ENCODE peak calls at places on chromosomes 13 and 19, in four cellular contexts. T, Z, B and V are unnamed samples.

GRCh38 chr19:18299654-18300053 is 18.2 kb upstream of the JUND start:
- DNase-seq in T (no peak), Z (no peak), B (no peak), V (no peak)

GRCh38 chr13:113143466-113144254 is 14.8 kb upstream of the PROZ start:
- DNase-seq in T (no peak), Z (no peak), B (no peak), V (no peak)

GRCh38 chr13:51894239-51894638 is 32.5 kb downstream of the CCDC70 start:
- DNase-seq in T (no peak), Z (peak; percentile 63), B (no peak), V (no peak)

GRCh38 chr19:10854350-10855089 is 6.3 kb downstream of the C19orf38 start:
- DNase-seq in T (no peak), Z (no peak), B (no peak), V (no peak)

GRCh38 chr19:52248256-52248655 is 21.1 kb upstream of the ZNF766 start:
- DNase-seq in T (peak; percentile 54), Z (peak; percentile 46), B (peak; percentile 44), V (peak; percentile 72)

GRCh38 chr13:64371045-64371444 is 2859.1 kb downstream of the PCDH9 start:
- DNase-seq in T (peak; percentile 63), Z (no peak), B (no peak), V (no peak)

GRCh38 chr13:103973740-103974139 is 907.5 kb upstream of the SLC10A2 start:
- DNase-seq in T (no peak), Z (no peak), B (no peak), V (no peak)

GRCh38 chr19:43766755-43767043 is 11.9 kb upstream of the SMG9 start:
- DNase-seq in T (no peak), Z (no peak), B (no peak), V (no peak)

GRCh38 chr13:107685876-107686275 is 529.5 kb downstream of the LIG4 start:
- DNase-seq in T (no peak), Z (no peak), B (no peak), V (no peak)